ENCODE peak calls at places on chromosomes 12 and 14, in nine cellular contexts. One of them, this sample, is unnamed.

GRCh38 chr12:128976120-128976519 is 122.8 kb downstream of the GLT1D1 start:
- DNase-seq in right lobe of liver: no peak
- DNase-seq in fibroblast of pulmonary artery: no peak
- DNase-seq in transverse colon: peak; percentile 65
- DNase-seq in lower lobe of right lung: peak; percentile 62
- DNase-seq in astrocyte of the spinal cord: no peak
- DNase-seq in DND-41: peak; percentile 55
- DNase-seq in ovary: no peak
- DNase-seq in tibial artery: no peak
- DNase-seq in this sample: no peak

GRCh38 chr14:103854017-103854808 is 6.8 kb upstream of the PPP1R13B start:
- DNase-seq in right lobe of liver: no peak
- DNase-seq in fibroblast of pulmonary artery: no peak
- DNase-seq in transverse colon: no peak
- DNase-seq in lower lobe of right lung: peak; percentile 32
- DNase-seq in astrocyte of the spinal cord: no peak
- DNase-seq in DND-41: no peak
- DNase-seq in ovary: no peak
- DNase-seq in tibial artery: no peak
- DNase-seq in this sample: peak; percentile 54

GRCh38 chr12:20220339-20220738 is 148.0 kb upstream of the PDE3A start:
- DNase-seq in right lobe of liver: no peak
- DNase-seq in fibroblast of pulmonary artery: peak; percentile 75
- DNase-seq in transverse colon: no peak
- DNase-seq in lower lobe of right lung: no peak
- DNase-seq in astrocyte of the spinal cord: peak; percentile 72
- DNase-seq in DND-41: no peak
- DNase-seq in ovary: no peak
- DNase-seq in tibial artery: no peak
- DNase-seq in this sample: peak; percentile 45

GRCh38 chr12:21456291-21456780 is 18.9 kb downstream of the PYROXD1 start:
- DNase-seq in right lobe of liver: no peak
- DNase-seq in fibroblast of pulmonary artery: no peak
- DNase-seq in transverse colon: no peak
- DNase-seq in lower lobe of right lung: no peak
- DNase-seq in astrocyte of the spinal cord: no peak
- DNase-seq in DND-41: peak; percentile 28
- DNase-seq in ovary: no peak
- DNase-seq in tibial artery: no peak
- DNase-seq in this sample: no peak

GRCh38 chr12:131155131-131155530 is 201.4 kb downstream of the ADGRD1 start:
- DNase-seq in right lobe of liver: no peak
- DNase-seq in fibroblast of pulmonary artery: no peak
- DNase-seq in transverse colon: no peak
- DNase-seq in lower lobe of right lung: no peak
- DNase-seq in astrocyte of the spinal cord: no peak
- DNase-seq in DND-41: no peak
- DNase-seq in ovary: peak; percentile 2
- DNase-seq in tibial artery: no peak
- DNase-seq in this sample: no peak

GRCh38 chr12:12127304-12127703 is 56.6 kb downstream of the BCL2L14 start:
- DNase-seq in right lobe of liver: no peak
- DNase-seq in fibroblast of pulmonary artery: no peak
- DNase-seq in transverse colon: no peak
- DNase-seq in lower lobe of right lung: no peak
- DNase-seq in astrocyte of the spinal cord: no peak
- DNase-seq in DND-41: no peak
- DNase-seq in ovary: no peak
- DNase-seq in tibial artery: no peak
- DNase-seq in this sample: no peak

GRCh38 chr12:2013527-2014223 is 9.4 kb upstream of the DCP1B start:
- DNase-seq in right lobe of liver: peak; percentile 55
- DNase-seq in fibroblast of pulmonary artery: peak; percentile 58
- DNase-seq in transverse colon: no peak
- DNase-seq in lower lobe of right lung: no peak
- DNase-seq in astrocyte of the spinal cord: no peak
- DNase-seq in DND-41: no peak
- DNase-seq in ovary: peak; percentile 37
- DNase-seq in tibial artery: peak; percentile 28
- DNase-seq in this sample: no peak

GRCh38 chr12:64099430-64099829 is 122.7 kb downstream of the KICS2 start:
- DNase-seq in right lobe of liver: no peak
- DNase-seq in fibroblast of pulmonary artery: peak; percentile 91
- DNase-seq in transverse colon: no peak
- DNase-seq in lower lobe of right lung: no peak
- DNase-seq in astrocyte of the spinal cord: peak; percentile 95
- DNase-seq in DND-41: no peak
- DNase-seq in ovary: peak; percentile 33
- DNase-seq in tibial artery: no peak
- DNase-seq in this sample: peak; percentile 33

GRCh38 chr12:124506145-124506831 is 61.1 kb downstream of the NCOR2 start:
- DNase-seq in right lobe of liver: peak; percentile 70
- DNase-seq in fibroblast of pulmonary artery: peak; percentile 83
- DNase-seq in transverse colon: peak; percentile 77
- DNase-seq in lower lobe of right lung: peak; percentile 91
- DNase-seq in astrocyte of the spinal cord: peak; percentile 86
- DNase-seq in DND-41: no peak
- DNase-seq in ovary: peak; percentile 92
- DNase-seq in tibial artery: peak; percentile 87
- DNase-seq in this sample: no peak

GRCh38 chr12:62963642-62964041 is 28.7 kb upstream of the PPM1H start:
- DNase-seq in right lobe of liver: no peak
- DNase-seq in fibroblast of pulmonary artery: peak; percentile 3
- DNase-seq in transverse colon: no peak
- DNase-seq in lower lobe of right lung: no peak
- DNase-seq in astrocyte of the spinal cord: no peak
- DNase-seq in DND-41: no peak
- DNase-seq in ovary: no peak
- DNase-seq in tibial artery: no peak
- DNase-seq in this sample: no peak

GRCh38 chr14:103889313-103890051 is 38.8 kb upstream of the TDRD9 start:
- DNase-seq in right lobe of liver: peak; percentile 81
- DNase-seq in fibroblast of pulmonary artery: peak; percentile 8
- DNase-seq in transverse colon: peak; percentile 76
- DNase-seq in lower lobe of right lung: peak; percentile 56
- DNase-seq in astrocyte of the spinal cord: no peak
- DNase-seq in DND-41: no peak
- DNase-seq in ovary: no peak
- DNase-seq in tibial artery: no peak
- DNase-seq in this sample: peak; percentile 92

GRCh38 chr14:102579696-102580551 is 12.5 kb upstream of the RCOR1 start:
- DNase-seq in right lobe of liver: no peak
- DNase-seq in fibroblast of pulmonary artery: peak; percentile 73
- DNase-seq in transverse colon: no peak
- DNase-seq in lower lobe of right lung: peak; percentile 55
- DNase-seq in astrocyte of the spinal cord: peak; percentile 40
- DNase-seq in DND-41: no peak
- DNase-seq in ovary: no peak
- DNase-seq in tibial artery: no peak
- DNase-seq in this sample: peak; percentile 77

GRCh38 chr14:90087433-90087832 is 25.6 kb downstream of the KCNK13 start:
- DNase-seq in right lobe of liver: peak; percentile 63
- DNase-seq in fibroblast of pulmonary artery: peak; percentile 70
- DNase-seq in transverse colon: peak; percentile 29
- DNase-seq in lower lobe of right lung: peak; percentile 54
- DNase-seq in astrocyte of the spinal cord: peak; percentile 53
- DNase-seq in DND-41: no peak
- DNase-seq in ovary: no peak
- DNase-seq in tibial artery: peak; percentile 63
- DNase-seq in this sample: peak; percentile 76

GRCh38 chr12:50690923-50691322 is 73.0 kb upstream of the ATF1 start:
- DNase-seq in right lobe of liver: no peak
- DNase-seq in fibroblast of pulmonary artery: peak; percentile 79
- DNase-seq in transverse colon: no peak
- DNase-seq in lower lobe of right lung: no peak
- DNase-seq in astrocyte of the spinal cord: peak; percentile 7
- DNase-seq in DND-41: no peak
- DNase-seq in ovary: peak; percentile 18
- DNase-seq in tibial artery: no peak
- DNase-seq in this sample: no peak

GRCh38 chr14:25622752-25623151 is 572.8 kb upstream of the STXBP6 start:
- DNase-seq in right lobe of liver: no peak
- DNase-seq in fibroblast of pulmonary artery: no peak
- DNase-seq in transverse colon: no peak
- DNase-seq in lower lobe of right lung: no peak
- DNase-seq in astrocyte of the spinal cord: no peak
- DNase-seq in DND-41: no peak
- DNase-seq in ovary: no peak
- DNase-seq in tibial artery: no peak
- DNase-seq in this sample: no peak

GRCh38 chr12:47648056-47648579 is 57.7 kb downstream of the RPAP3 start:
- DNase-seq in right lobe of liver: no peak
- DNase-seq in fibroblast of pulmonary artery: no peak
- DNase-seq in transverse colon: no peak
- DNase-seq in lower lobe of right lung: no peak
- DNase-seq in astrocyte of the spinal cord: no peak
- DNase-seq in DND-41: no peak
- DNase-seq in ovary: no peak
- DNase-seq in tibial artery: no peak
- DNase-seq in this sample: no peak

GRCh38 chr12:49982246-49983229 is 9.8 kb downstream of the AQP6 start:
- DNase-seq in right lobe of liver: no peak
- DNase-seq in fibroblast of pulmonary artery: no peak
- DNase-seq in transverse colon: no peak
- DNase-seq in lower lobe of right lung: no peak
- DNase-seq in astrocyte of the spinal cord: no peak
- DNase-seq in DND-41: no peak
- DNase-seq in ovary: no peak
- DNase-seq in tibial artery: no peak
- DNase-seq in this sample: no peak

DNA sequence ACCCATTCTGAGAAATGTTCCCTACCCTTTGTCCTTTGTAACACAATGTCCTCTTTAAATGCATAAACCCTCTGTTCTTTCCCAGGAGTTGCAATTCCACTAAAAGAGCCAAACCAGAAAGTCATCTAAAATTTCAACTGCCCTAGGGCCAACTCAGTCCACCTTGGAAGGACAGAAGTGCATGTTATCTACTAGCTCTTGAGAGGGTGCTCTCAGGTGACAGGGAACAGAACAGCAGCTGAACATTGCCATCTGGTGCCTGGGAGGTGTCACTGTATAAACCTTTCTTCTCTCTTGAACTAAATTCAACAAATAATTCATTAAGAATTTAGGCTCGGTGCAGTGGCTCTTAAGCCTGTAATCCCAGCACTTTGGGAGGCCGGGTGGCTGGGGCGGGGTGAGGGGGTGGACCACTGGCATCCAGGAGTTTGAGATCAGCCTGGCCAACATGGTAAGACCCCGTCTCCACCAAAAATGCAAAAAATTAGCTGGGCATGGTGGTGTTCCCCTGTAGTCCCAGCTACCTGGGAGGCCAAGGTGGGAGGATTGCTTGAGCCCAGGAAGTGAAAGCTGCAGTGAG is 10.3 kb upstream of the FERMT2 start:
- DNase-seq in right lobe of liver: peak; percentile 68
- DNase-seq in fibroblast of pulmonary artery: peak; percentile 84
- DNase-seq in transverse colon: peak; percentile 50
- DNase-seq in lower lobe of right lung: no peak
- DNase-seq in astrocyte of the spinal cord: peak; percentile 67
- DNase-seq in DND-41: peak; percentile 66
- DNase-seq in ovary: peak; percentile 35
- DNase-seq in tibial artery: peak; percentile 49
- DNase-seq in this sample: peak; percentile 79
- TF ChIP-seq CTCF in right lobe of liver: peak; percentile 81
- TF ChIP-seq CTCF in fibroblast of pulmonary artery: peak; percentile 79
- TF ChIP-seq CTCF in transverse colon: peak; percentile 61
- TF ChIP-seq CTCF in lower lobe of right lung: peak; percentile 68
- TF ChIP-seq CTCF in astrocyte of the spinal cord: peak; percentile 68
- TF ChIP-seq CTCF in DND-41: peak; percentile 81
- TF ChIP-seq CTCF in ovary: no peak
- TF ChIP-seq CTCF in tibial artery: peak; percentile 84
- TF ChIP-seq CTCF in this sample: peak; percentile 82

GRCh38 chr12:110578522-110579238 is 4.4 kb downstream of the PPTC7 start:
- DNase-seq in right lobe of liver: no peak
- DNase-seq in fibroblast of pulmonary artery: no peak
- DNase-seq in transverse colon: no peak
- DNase-seq in lower lobe of right lung: no peak
- DNase-seq in astrocyte of the spinal cord: no peak
- DNase-seq in DND-41: no peak
- DNase-seq in ovary: no peak
- DNase-seq in tibial artery: no peak
- DNase-seq in this sample: peak; percentile 81
- H3K4me3 ChIP-seq in right lobe of liver: no peak overlapping the region
- H3K4me3 ChIP-seq in fibroblast of pulmonary artery: no peak overlapping the region
- H3K4me3 ChIP-seq in transverse colon: no peak overlapping the region
- H3K4me3 ChIP-seq in lower lobe of right lung: no peak overlapping the region
- H3K4me3 ChIP-seq in astrocyte of the spinal cord: no peak overlapping the region
- H3K4me3 ChIP-seq in DND-41: no peak overlapping the region
- H3K4me3 ChIP-seq in ovary: no peak overlapping the region
- H3K4me3 ChIP-seq in tibial artery: no peak overlapping the region
- H3K4me3 ChIP-seq in this sample: no peak overlapping the region

GRCh38 chr14:56224179-56224578 is 106.0 kb downstream of the PELI2 start:
- DNase-seq in right lobe of liver: no peak
- DNase-seq in fibroblast of pulmonary artery: no peak
- DNase-seq in transverse colon: no peak
- DNase-seq in lower lobe of right lung: no peak
- DNase-seq in astrocyte of the spinal cord: no peak
- DNase-seq in DND-41: no peak
- DNase-seq in ovary: no peak
- DNase-seq in tibial artery: no peak
- DNase-seq in this sample: no peak
- TF ChIP-seq CTCF in right lobe of liver: no peak
- TF ChIP-seq CTCF in fibroblast of pulmonary artery: peak; percentile 5
- TF ChIP-seq CTCF in transverse colon: no peak
- TF ChIP-seq CTCF in lower lobe of right lung: no peak
- TF ChIP-seq CTCF in astrocyte of the spinal cord: no peak
- TF ChIP-seq CTCF in DND-41: no peak
- TF ChIP-seq CTCF in ovary: no peak
- TF ChIP-seq CTCF in tibial artery: no peak
- TF ChIP-seq CTCF in this sample: no peak

DNA sequence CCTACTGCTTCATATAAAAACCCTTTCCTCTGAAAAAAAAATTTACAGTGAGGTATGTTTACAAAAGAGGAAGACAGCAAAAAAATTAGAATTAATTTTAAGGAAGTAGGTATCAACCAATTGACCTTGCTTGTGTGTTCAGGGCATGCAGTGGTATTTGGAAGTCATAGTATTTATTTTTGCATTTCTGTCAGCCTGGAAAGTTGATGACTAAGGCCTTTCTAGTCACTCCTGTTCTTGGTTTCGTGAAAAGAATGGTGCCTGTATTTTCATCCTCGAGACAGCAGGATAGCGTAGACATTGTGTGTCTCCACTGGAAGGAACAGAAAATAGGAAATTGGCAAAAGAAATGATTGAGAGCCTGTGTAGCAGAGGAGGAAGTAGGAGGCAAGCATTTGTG is 24.5 kb downstream of the SLC16A7 start:
- DNase-seq in right lobe of liver: no peak
- DNase-seq in fibroblast of pulmonary artery: no peak
- DNase-seq in transverse colon: no peak
- DNase-seq in lower lobe of right lung: no peak
- DNase-seq in astrocyte of the spinal cord: no peak
- DNase-seq in DND-41: no peak
- DNase-seq in ovary: no peak
- DNase-seq in tibial artery: no peak
- DNase-seq in this sample: no peak
- H3K4me3 ChIP-seq in right lobe of liver: no peak overlapping the region
- H3K4me3 ChIP-seq in fibroblast of pulmonary artery: no peak overlapping the region
- H3K4me3 ChIP-seq in transverse colon: no peak overlapping the region
- H3K4me3 ChIP-seq in lower lobe of right lung: no peak overlapping the region
- H3K4me3 ChIP-seq in astrocyte of the spinal cord: no peak overlapping the region
- H3K4me3 ChIP-seq in DND-41: no peak overlapping the region
- H3K4me3 ChIP-seq in ovary: no peak overlapping the region
- H3K4me3 ChIP-seq in tibial artery: no peak overlapping the region
- H3K4me3 ChIP-seq in this sample: no peak overlapping the region

This sample was measured in epithelial cell of esophagus.